ENCODE peak calls at places on chromosomes 16 and 17, in five cellular contexts. S, X, B, D and P are unnamed samples. For H3K4me1, the result is how much of the 10 kb centered on the place peaks cover.

GRCh38 chr17:17304521-17304985 is 1.4 kb downstream of the NT5M start:
- DNase-seq in X (no peak), D (no peak), B (no peak), S (no peak), P (no peak)

GRCh38 chr17:49344914-49345313 is 17.1 kb downstream of the ZNF652 start:
- DNase-seq in D (no peak), S (no peak), B (no peak), X (no peak), P (no peak)

GRCh38 chr17:9021158-9021984 is at the start of gene NTN1:
- DNase-seq in X (no peak), D (peak), S (peak), B (peak), P (peak)

GRCh38 chr16:23330583-23331249 is 28.6 kb downstream of the SCNN1B start:
- DNase-seq in B (no peak), X (peak), D (no peak), S (no peak), P (no peak)

GRCh38 chr16:68319185-68319908 is 8.5 kb downstream of the PRMT7 start:
- DNase-seq in B (no peak), D (no peak), S (peak), X (no peak), P (no peak)

GRCh38 chr16:72241930-72242329 is 70.0 kb upstream of the PMFBP1 start:
- DNase-seq in X (peak), D (no peak), S (peak), B (no peak), P (no peak)

GRCh38 chr17:80657561-80657960 is 112.9 kb downstream of the RPTOR start:
- DNase-seq in S (no peak), X (no peak), B (no peak), D (no peak), P (no peak)

GRCh38 chr16:52545544-52546262 is 1.2 kb downstream of the TOX3 start:
- DNase-seq in B (no peak), D (no peak), S (no peak), X (no peak), P (no peak)

GRCh38 chr17:74981979-74982662 is 5.3 kb upstream of the CDR2L start:
- DNase-seq in B (peak), D (peak), X (peak), S (peak), P (peak)

GRCh38 chr17:3922765-3923164 is 6.5 kb upstream of the P2RX1 start:
- DNase-seq in B (no peak), X (no peak), D (no peak), S (no peak), P (no peak)

GRCh38 chr17:43940630-43941029 is 1.6 kb downstream of the PPY start:
- DNase-seq in S (peak), D (peak), X (peak), B (no peak), P (no peak)

GRCh38 chr16:57483725-57484514 is 2.4 kb downstream of the DOK4 start:
- DNase-seq in B (no peak), D (no peak), X (no peak), S (no peak), P (no peak)

GRCh38 chr17:21196126-21196525 is 17.8 kb downstream of the TMEM11 start:
- DNase-seq in D (no peak), B (no peak), S (no peak), X (no peak), P (no peak)

GRCh38 chr17:70767102-70767701 is 597.9 kb downstream of the KCNJ2 start:
- DNase-seq in D (no peak), B (no peak), S (peak), X (peak), P (no peak)

GRCh38 chr17:8142887-8143580 is 9.2 kb downstream of the PER1 start:
- DNase-seq in B (no peak), S (no peak), D (no peak), X (no peak), P (no peak)

GRCh38 chr17:57873261-57874057 is 23.6 kb upstream of the MRPS23 start:
- DNase-seq in X (no peak), B (no peak), S (no peak), D (peak), P (no peak)

GRCh38 chr17:40035162-40035559 is 19.0 kb downstream of the MED24 start:
- DNase-seq in S (peak), X (peak), D (peak), B (no peak), P (no peak)

GRCh38 chr17:67615011-67615561 is 102.7 kb upstream of the NOL11 start:
- DNase-seq in B (no peak), X (no peak), D (peak), S (no peak), P (no peak)

GRCh38 chr16:49969356-49970030 is 55.5 kb upstream of the CNEP1R1 start:
- DNase-seq in B (no peak), X (no peak), S (no peak), D (no peak), P (no peak)

GRCh38 chr17:79919164-79919585 is 79.9 kb upstream of the CBX4 start:
- DNase-seq in X (peak), D (no peak), S (no peak), B (peak), P (peak)

GRCh38 chr17:61411114-61411943 is 11.7 kb downstream of the TBX2 start:
- DNase-seq in S (peak), B (peak), D (peak), X (peak), P (peak)

GRCh38 chr16:86928517-86929148 is 350.3 kb downstream of the FOXL1 start:
- DNase-seq in X (no peak), B (no peak), D (no peak), S (no peak), P (no peak)

GRCh38 chr16:57163842-57164241 is 22.0 kb downstream of the PSME3IP1 start:
- DNase-seq in B (no peak), X (no peak), S (no peak), D (no peak), P (no peak)

GRCh38 chr17:40322417-40323315 is 13.7 kb downstream of the RARA start:
- DNase-seq in X (peak), D (peak), B (peak), S (peak), P (no peak)

GRCh38 chr16:31134091-31134571 is 1.4 kb downstream of the PRSS8 start:
- DNase-seq in X (no peak), D (no peak), S (peak), B (no peak), P (no peak)

GRCh38 chr17:63984651-63985386 is 12.1 kb upstream of the SCN4A start:
- DNase-seq in D (no peak), X (peak), S (peak), B (peak), P (peak)

GRCh38 chr17:76946772-76947135 is 78.5 kb downstream of the MGAT5B start:
- DNase-seq in X (no peak), S (no peak), D (no peak), B (no peak), P (no peak)

GRCh38 chr16:75256871-75257343 is 5.5 kb upstream of the BCAR1 start:
- DNase-seq in D (peak), B (peak), S (peak), X (no peak), P (no peak)
- H3K4me1 ChIP-seq in D (under half), B (half or more), S (half or more), X (half or more), P (under half)

GRCh38 chr16:29974291-29975133 is 844 bp downstream of the TAOK2 start:
- DNase-seq in X (no peak), B (peak), D (no peak), S (peak), P (no peak)
- H3K27ac ChIP-seq in X (peak), B (peak), D (no peak), S (peak), P (peak)

DNA sequence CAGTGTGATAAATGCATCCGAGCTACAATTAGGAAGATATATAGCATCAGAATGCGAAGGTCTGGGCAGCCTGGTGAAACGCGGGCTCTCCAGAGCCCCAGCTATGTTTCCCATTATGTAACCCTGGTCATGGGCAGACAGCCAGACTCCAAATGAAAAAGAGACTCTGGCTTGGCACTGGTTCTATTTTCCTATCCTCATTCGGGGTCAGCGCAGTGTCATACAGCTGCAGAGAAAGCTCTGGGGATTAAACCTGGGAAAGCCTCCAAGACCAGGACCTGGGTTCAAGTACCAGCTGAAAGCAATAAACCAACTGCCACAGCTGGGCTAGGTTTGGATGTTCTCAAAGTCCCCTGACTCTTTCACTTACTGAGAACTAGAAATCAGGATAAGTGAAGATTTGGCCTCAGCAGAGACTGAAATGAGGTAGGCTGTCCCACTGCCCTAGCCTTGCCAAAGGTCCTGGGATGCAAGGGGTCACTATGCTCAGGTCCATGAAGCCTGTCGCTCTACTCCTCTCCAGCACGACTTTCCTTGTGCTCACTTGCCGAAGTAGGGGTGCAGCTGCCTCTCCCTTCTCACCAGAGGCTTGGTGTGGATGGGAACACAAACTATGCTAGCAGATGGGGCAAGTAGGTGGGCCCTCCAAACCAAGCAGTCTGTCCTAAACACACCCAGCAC is 123.8 kb downstream of the SMG6 start:
- DNase-seq in X (no peak), S (peak), B (peak), D (no peak), P (peak)
- H3K4me1 ChIP-seq in X (under half), S (half or more), B (half or more), D (under half), P (half or more)

DNA sequence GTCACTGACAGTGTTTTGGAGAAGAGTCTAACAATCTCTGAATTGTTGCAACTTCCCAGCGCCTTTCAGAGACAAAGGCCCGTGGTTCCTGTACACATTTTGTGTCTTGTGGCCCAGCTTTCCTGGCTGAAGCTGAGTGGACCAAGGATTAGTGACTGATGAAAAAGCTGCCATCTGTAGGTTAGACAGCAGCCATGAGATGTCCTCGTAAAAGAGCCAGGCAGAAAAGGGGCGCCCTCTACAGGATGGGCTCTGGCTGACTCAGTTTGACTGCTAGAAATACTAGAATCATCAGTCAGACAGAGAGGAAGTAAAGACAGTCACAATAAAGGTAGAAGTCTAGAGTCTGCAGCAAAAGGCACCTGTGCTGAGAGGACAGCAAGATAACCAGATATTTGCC is 26.5 kb upstream of the NF1 start:
- DNase-seq in B (peak), D (peak), X (peak), S (peak), P (no peak)
- H3K27ac ChIP-seq in B (peak), D (no peak), X (peak), S (peak), P (peak)

GRCh38 chr16:21645261-21645721 is 7.1 kb downstream of the IGSF6 start:
- DNase-seq in D (no peak), S (peak), X (no peak), B (no peak), P (peak)
- H3K4me1 ChIP-seq in D (under half), S (under half), X (under half), B (under half), P (under half)

GRCh38 chr16:17404903-17405691 is 65.7 kb downstream of the XYLT1 start:
- DNase-seq in D (no peak), S (peak), B (peak), X (no peak), P (peak)
- H3K27ac ChIP-seq in D (no peak), S (peak), B (peak), X (no peak), P (peak)